ENCODE peak calls at places on chromosomes 3 and 15, in six cellular contexts. K is hypothalamus; L is NCI-H748 treated with DMSO at 0.1 percent for 48 hours; E is stimulated activated effector memory CD8-positive, alpha-beta T cell treated with anti-CD3 and anti-CD28 coated beads, Interleukin-12 subunit alpha, Interleukin-12 subunit beta, amount 100 ng/mL, for 72 hours; R is LHCN-M2; F is LoVo. J is an unnamed sample.
A peak's percentile ranks its signal among the peaks of the same experiment; 100 is the strongest.

GRCh38 chr3:169923189-169923588 is 11.8 kb downstream of the SAMD7 start:
- DNase-seq in K (no peak), L (no peak), E (no peak), R (no peak), F (no peak), J (no peak)

GRCh38 chr3:113717818-113718217 is 21.4 kb upstream of the USF3 start:
- DNase-seq in K (no peak), L (no peak), E (no peak), R (no peak), F (no peak), J (no peak)

GRCh38 chr3:58049143-58049785 is 41.0 kb downstream of the FLNB start:
- DNase-seq in K (no peak), L (no peak), E (no peak), R (peak; percentile 92), F (peak; percentile 92), J (peak; percentile 83)

GRCh38 chr3:39724233-39724846 is 85.1 kb upstream of the MYRIP start:
- DNase-seq in K (no peak), L (no peak), E (no peak), R (no peak), F (no peak), J (no peak)

GRCh38 chr3:139281096-139281495 is 62.7 kb upstream of the MRPS22 start:
- DNase-seq in K (no peak), L (no peak), E (no peak), R (peak; percentile 61), F (no peak), J (no peak)

GRCh38 chr3:42403737-42404136 is 6.7 kb downstream of the LYZL4 start:
- DNase-seq in K (no peak), L (no peak), E (no peak), R (no peak), F (no peak), J (no peak)

GRCh38 chr3:170471149-170471548 is 52.5 kb downstream of the CLDN11 start:
- DNase-seq in K (no peak), L (peak; percentile 8), E (no peak), R (no peak), F (no peak), J (no peak)

GRCh38 chr3:17632401-17633100 is 109.9 kb downstream of the TBC1D5 start:
- DNase-seq in K (no peak), L (no peak), E (no peak), R (peak; percentile 74), F (no peak), J (peak; percentile 65)

GRCh38 chr3:119161240-119161639 is 12.2 kb upstream of the UPK1B start:
- DNase-seq in K (no peak), L (no peak), E (no peak), R (no peak), F (no peak), J (no peak)

GRCh38 chr3:12959838-12960378 is 113.3 kb downstream of the IQSEC1 start:
- DNase-seq in K (no peak), L (no peak), E (no peak), R (no peak), F (no peak), J (no peak)

GRCh38 chr3:38580450-38581382 is 68.8 kb downstream of the SCN5A start:
- DNase-seq in K (no peak), L (no peak), E (no peak), R (no peak), F (no peak), J (no peak)

GRCh38 chr3:145015243-145015642 is 1043.6 kb downstream of the DIPK2A start:
- DNase-seq in K (no peak), L (no peak), E (no peak), R (peak; percentile 94), F (no peak), J (peak; percentile 63)

GRCh38 chr3:46440531-46441294 is 24.0 kb downstream of the LTF start:
- DNase-seq in K (no peak), L (no peak), E (no peak), R (no peak), F (no peak), J (no peak)

GRCh38 chr15:39139431-39140059 is 441.3 kb upstream of the THBS1 start:
- DNase-seq in K (no peak), L (no peak), E (no peak), R (no peak), F (no peak), J (no peak)

GRCh38 chr3:195542261-195542660 is 864 bp downstream of the PPP1R2 start:
- DNase-seq in K (no peak), L (no peak), E (no peak), R (peak; percentile 7), F (no peak), J (no peak)

GRCh38 chr3:44130249-44130648 is 111.4 kb upstream of the TOPAZ1 start:
- DNase-seq in K (no peak), L (no peak), E (no peak), R (no peak), F (no peak), J (no peak)

GRCh38 chr3:861721-862120 is 231.1 kb upstream of the CNTN6 start:
- DNase-seq in K (no peak), L (no peak), E (no peak), R (no peak), F (no peak), J (no peak)

GRCh38 chr15:52105856-52106255 is 6.7 kb downstream of the BCL2L10 start:
- DNase-seq in K (no peak), L (no peak), E (no peak), R (no peak), F (no peak), J (no peak)

GRCh38 chr3:190699784-190700183 is 162.7 kb downstream of the GMNC start:
- DNase-seq in K (no peak), L (no peak), E (no peak), R (no peak), F (no peak), J (no peak)

GRCh38 chr15:93121089-93121488 is 32.1 kb upstream of the RGMA start:
- DNase-seq in K (no peak), L (no peak), E (no peak), R (no peak), F (no peak), J (no peak)

GRCh38 chr3:65953881-65954733 is 84.6 kb downstream of the MAGI1 start:
- DNase-seq in K (peak; percentile 11), L (no peak), E (no peak), R (no peak), F (peak; percentile 62), J (no peak)

GRCh38 chr15:99495430-99496301 is 70.1 kb upstream of the MEF2A start:
- DNase-seq in K (no peak), L (no peak), E (no peak), R (no peak), F (no peak), J (no peak)

GRCh38 chr15:52324109-52324508 is 28.5 kb upstream of the MYO5C start:
- DNase-seq in K (no peak), L (no peak), E (no peak), R (no peak), F (no peak), J (no peak)

GRCh38 chr3:173395073-173395411 is 2.5 kb upstream of the NLGN1 start:
- DNase-seq in K (no peak), L (peak; percentile 89), E (no peak), R (no peak), F (peak; percentile 54), J (peak; percentile 10)

GRCh38 chr3:182920515-182921084 is 59.7 kb downstream of the DCUN1D1 start:
- DNase-seq in K (no peak), L (no peak), E (no peak), R (peak; percentile 26), F (no peak), J (no peak)

GRCh38 chr3:186980989-186981388 is 50.7 kb downstream of the ST6GAL1 start:
- DNase-seq in K (no peak), L (no peak), E (no peak), R (no peak), F (no peak), J (no peak)

GRCh38 chr3:103495186-103495585 is 1060.4 kb downstream of the ZPLD1 start:
- DNase-seq in K (no peak), L (no peak), E (no peak), R (no peak), F (no peak), J (no peak)

GRCh38 chr3:71101014-71101413 is 482.5 kb downstream of the FOXP1 start:
- DNase-seq in K (no peak), L (no peak), E (no peak), R (peak; percentile 70), F (peak; percentile 25), J (no peak)

GRCh38 chr3:114746502-114746901 is 400.6 kb downstream of the ZBTB20 start:
- DNase-seq in K (no peak), L (no peak), E (no peak), R (peak; percentile 45), F (no peak), J (no peak)

GRCh38 chr15:41125950-41126642 is 10.0 kb upstream of the INO80 start:
- DNase-seq in K (no peak), L (no peak), E (no peak), R (no peak), F (peak; percentile 15), J (no peak)

GRCh38 chr15:44034933-44035624 is 160.0 kb downstream of the FRMD5 start:
- DNase-seq in K (no peak), L (no peak), E (no peak), R (peak; percentile 65), F (no peak), J (no peak)

GRCh38 chr3:5768546-5768945 is 581.0 kb downstream of the EDEM1 start:
- DNase-seq in K (no peak), L (no peak), E (no peak), R (no peak), F (no peak), J (no peak)

GRCh38 chr3:14240366-14240765 is 61.7 kb downstream of the LSM3 start:
- DNase-seq in K (no peak), L (no peak), E (no peak), R (no peak), F (no peak), J (no peak)